ENCODE peak calls at places on chromosomes 3 and 15, in five cellular contexts. S, M, P, J and F are unnamed samples.

GRCh38 chr3:64975138-64975537 is 287.3 kb upstream of the ADAMTS9 start:
- DNase-seq in S (no peak), M (no peak), P (no peak), J (no peak), F (no peak)

GRCh38 chr3:171838218-171838720 is 4.9 kb upstream of the TMEM212 start:
- DNase-seq in S (no peak), M (no peak), P (peak; percentile 82), J (peak; percentile 20), F (no peak)

GRCh38 chr3:184656991-184657669 is 54.7 kb downstream of the MAGEF1 start:
- DNase-seq in S (no peak), M (no peak), P (peak; percentile 32), J (no peak), F (no peak)

GRCh38 chr3:141392416-141392815 is 24.1 kb downstream of the ZBTB38 start:
- DNase-seq in S (no peak), M (no peak), P (no peak), J (no peak), F (no peak)

GRCh38 chr3:30236011-30236410 is 370.4 kb upstream of the TGFBR2 start:
- DNase-seq in S (no peak), M (no peak), P (no peak), J (no peak), F (no peak)

GRCh38 chr15:40872791-40873526 is 1.1 kb downstream of the RHOV start:
- DNase-seq in S (no peak), M (no peak), P (no peak), J (no peak), F (no peak)

GRCh38 chr3:118931996-118932395 is 102.7 kb downstream of the IGSF11 start:
- DNase-seq in S (no peak), M (no peak), P (no peak), J (no peak), F (no peak)

GRCh38 chr3:123048480-123049237 is 18.2 kb upstream of the PDIA5 start:
- DNase-seq in S (no peak), M (no peak), P (no peak), J (no peak), F (no peak)

GRCh38 chr3:40847571-40847992 is 322.8 kb downstream of the ZNF621 start:
- DNase-seq in S (no peak), M (no peak), P (no peak), J (no peak), F (no peak)

GRCh38 chr15:60941448-60941847 is 287.7 kb downstream of the RORA start:
- DNase-seq in S (no peak), M (no peak), P (peak; percentile 73), J (no peak), F (no peak)

GRCh38 chr15:57198654-57199241 is 177.6 kb upstream of the CGNL1 start:
- DNase-seq in S (no peak), M (no peak), P (no peak), J (peak; percentile 34), F (no peak)

GRCh38 chr15:57201578-57201977 is 174.7 kb upstream of the CGNL1 start:
- DNase-seq in S (no peak), M (no peak), P (no peak), J (no peak), F (no peak)

GRCh38 chr15:57205999-57206398 is 170.3 kb upstream of the CGNL1 start:
- DNase-seq in S (no peak), M (no peak), P (no peak), J (peak; percentile 86), F (no peak)

GRCh38 chr15:57205027-57205855 is 171.1 kb upstream of the CGNL1 start:
- DNase-seq in S (no peak), M (no peak), P (no peak), J (no peak), F (no peak)

GRCh38 chr15:57203906-57204305 is 172.4 kb upstream of the CGNL1 start:
- DNase-seq in S (no peak), M (no peak), P (no peak), J (no peak), F (no peak)
- H3K9me3 ChIP-seq in S (no peaks in the 10 kb centered on the region), M (no peaks in the 10 kb centered on the region), P (no peaks in the 10 kb centered on the region), J (no peaks in the 10 kb centered on the region), F (no peaks in the 10 kb centered on the region)

GRCh38 chr3:49652218-49652921 is 21.8 kb upstream of the APEH start:
- DNase-seq in S (no peak), M (no peak), P (no peak), J (no peak), F (no peak)
- H3K27ac ChIP-seq in S (no peak overlapping the region), M (no peak overlapping the region), P (no peak overlapping the region), J (no peak overlapping the region), F (no peak overlapping the region)

DNA sequence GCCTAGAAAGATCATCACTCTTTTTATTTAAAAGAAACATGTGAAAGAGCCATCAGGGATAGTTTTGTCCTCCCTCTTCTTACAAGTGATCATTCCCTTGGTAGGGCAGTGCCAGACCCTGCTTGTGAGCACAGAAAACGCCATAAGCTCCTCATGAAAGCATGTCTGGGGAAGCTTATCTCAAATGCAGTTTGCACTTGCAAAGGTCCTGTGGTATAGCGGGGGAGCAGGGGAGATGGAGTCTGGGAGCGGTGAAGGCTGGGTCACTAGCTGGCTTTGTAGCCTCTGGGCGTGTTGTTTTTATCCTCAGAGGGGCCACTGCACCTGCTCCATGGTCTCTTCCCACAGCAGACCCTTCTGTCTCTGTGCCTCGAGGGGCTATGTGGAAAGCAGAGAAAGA is 141.9 kb downstream of the IGF1R start:
- DNase-seq in S (no peak), M (no peak), P (no peak), J (no peak), F (no peak)
- H3K4me1 ChIP-seq in S (peaks cover 54% of the 10 kb centered on the region), M (no peaks in the 10 kb centered on the region), P (peaks cover 55% of the 10 kb centered on the region), J (peaks cover 13% of the 10 kb centered on the region), F (peaks cover 20% of the 10 kb centered on the region)

GRCh38 chr15:22251422-22251821 is 171.1 kb downstream of the OR4M2 start:
- DNase-seq in S (no peak), M (no peak), P (no peak), J (no peak), F (no peak)
- H3K9me3 ChIP-seq in S (peaks cover 25% of the 10 kb centered on the region), M (no peaks in the 10 kb centered on the region), P (no peaks in the 10 kb centered on the region), J (no peaks in the 10 kb centered on the region), F (no peaks in the 10 kb centered on the region)

DNA sequence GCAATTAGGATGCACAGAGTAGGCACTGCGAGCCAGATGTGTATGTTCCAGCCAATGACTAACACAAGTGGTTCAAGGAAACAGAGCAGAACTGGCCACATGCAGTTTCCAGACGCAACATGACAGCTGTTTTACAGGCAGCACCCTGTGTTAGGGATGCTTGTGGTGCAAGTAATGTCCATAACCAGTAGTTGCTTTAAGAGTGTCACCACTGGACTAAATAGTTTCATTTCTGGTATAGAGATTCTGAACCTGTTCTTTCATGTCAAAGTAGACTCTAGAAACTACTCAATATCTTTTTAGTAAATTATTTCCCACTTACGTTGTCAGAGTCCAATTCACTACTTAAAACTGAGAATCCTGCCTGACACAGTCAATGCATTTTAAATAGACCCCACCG is 14.5 kb upstream of the LPP start:
- DNase-seq in S (no peak), M (no peak), P (no peak), J (no peak), F (no peak)
- H3K27ac ChIP-seq in S (no peak overlapping the region), M (no peak overlapping the region), P (no peak overlapping the region), J (no peak overlapping the region), F (no peak overlapping the region)

DNA sequence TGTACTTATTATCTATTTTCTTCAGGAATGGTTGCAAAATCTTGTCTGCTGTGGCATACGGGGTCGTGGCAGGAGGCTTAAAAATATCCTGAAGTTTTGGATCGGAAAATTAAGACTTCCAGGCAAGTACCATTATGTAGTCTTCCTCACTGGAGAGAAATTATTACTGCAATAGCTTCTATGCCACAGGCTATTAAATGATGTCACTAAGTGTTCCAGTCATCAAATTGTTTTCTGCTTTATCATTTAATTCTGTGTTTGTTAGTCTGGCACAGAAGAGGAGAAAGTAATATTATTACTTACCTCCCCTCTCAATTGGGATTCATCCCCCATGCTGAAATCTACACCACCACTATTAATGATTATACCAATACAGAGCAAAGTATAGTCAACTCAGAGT is 378.2 kb upstream of the ALCAM start:
- DNase-seq in S (no peak), M (no peak), P (peak; percentile 40), J (no peak), F (no peak)
- H3K4me1 ChIP-seq in S (no peaks in the 10 kb centered on the region), M (no peaks in the 10 kb centered on the region), P (no peaks in the 10 kb centered on the region), J (no peaks in the 10 kb centered on the region), F (no peaks in the 10 kb centered on the region)

GRCh38 chr15:23506762-23507161 is 58.7 kb upstream of the MKRN3 start:
- DNase-seq in S (no peak), M (no peak), P (no peak), J (no peak), F (no peak)
- H3K9me3 ChIP-seq in S (peaks cover 15% of the 10 kb centered on the region), M (peaks cover 4% of the 10 kb centered on the region), P (no peaks in the 10 kb centered on the region), J (no peaks in the 10 kb centered on the region), F (no peaks in the 10 kb centered on the region)